ENCODE peak calls at places on chromosomes 2 and 18, in five cellular contexts. One of them, this sample, is unnamed. For H3K9me3, the result is how much of the 10 kb centered on the place peaks cover.

GRCh38 chr2:73859721-73860586 is 31.2 kb downstream of the STAMBP start:
- DNase-seq in heart left ventricle: no peak
- DNase-seq in tibial nerve: no peak
- DNase-seq in uterus: no peak
- DNase-seq in ovary: no peak
- DNase-seq in this sample: no peak

GRCh38 chr2:145230546-145230945 is 710.6 kb upstream of the ZEB2 start:
- DNase-seq in uterus: no peak
- DNase-seq in ovary: no peak
- DNase-seq in tibial nerve: no peak
- DNase-seq in heart left ventricle: no peak
- DNase-seq in this sample: no peak

GRCh38 chr18:57427429-57428181 is 7.6 kb upstream of the ONECUT2 start:
- DNase-seq in ovary: peak
- DNase-seq in uterus: no peak
- DNase-seq in heart left ventricle: no peak
- DNase-seq in tibial nerve: no peak
- DNase-seq in this sample: no peak

GRCh38 chr2:218229239-218229638 is 12.2 kb downstream of the ARPC2 start:
- DNase-seq in heart left ventricle: no peak
- DNase-seq in ovary: no peak
- DNase-seq in tibial nerve: no peak
- DNase-seq in uterus: no peak
- DNase-seq in this sample: no peak

GRCh38 chr2:125405816-125406215 is 1250.1 kb upstream of the GYPC start:
- DNase-seq in tibial nerve: no peak
- DNase-seq in ovary: no peak
- DNase-seq in heart left ventricle: no peak
- DNase-seq in uterus: no peak
- DNase-seq in this sample: no peak

GRCh38 chr2:126720647-126721046 is 64.7 kb downstream of the GYPC start:
- DNase-seq in heart left ventricle: no peak
- DNase-seq in uterus: no peak
- DNase-seq in ovary: no peak
- DNase-seq in tibial nerve: no peak
- DNase-seq in this sample: no peak

GRCh38 chr2:43611987-43612894 is 16.4 kb upstream of the THADA start:
- DNase-seq in ovary: peak
- DNase-seq in uterus: peak
- DNase-seq in tibial nerve: peak
- DNase-seq in heart left ventricle: peak
- DNase-seq in this sample: peak

GRCh38 chr2:100692906-100693305 is 127.0 kb upstream of the NPAS2 start:
- DNase-seq in heart left ventricle: no peak
- DNase-seq in ovary: no peak
- DNase-seq in uterus: no peak
- DNase-seq in tibial nerve: no peak
- DNase-seq in this sample: no peak

GRCh38 chr18:31950620-31951019 is 7.7 kb upstream of the TRAPPC8 start:
- DNase-seq in heart left ventricle: no peak
- DNase-seq in tibial nerve: no peak
- DNase-seq in ovary: no peak
- DNase-seq in uterus: no peak
- DNase-seq in this sample: no peak

GRCh38 chr18:61471832-61472406 is 138.7 kb downstream of the CDH20 start:
- DNase-seq in tibial nerve: no peak
- DNase-seq in heart left ventricle: no peak
- DNase-seq in ovary: no peak
- DNase-seq in uterus: no peak
- DNase-seq in this sample: no peak

GRCh38 chr2:229921101-229921891 is 513 bp downstream of the TRIP12 start:
- DNase-seq in tibial nerve: peak
- DNase-seq in ovary: peak
- DNase-seq in uterus: peak
- DNase-seq in heart left ventricle: peak
- DNase-seq in this sample: peak

GRCh38 chr2:96105152-96105915 is 11.0 kb downstream of the ADRA2B start:
- DNase-seq in tibial nerve: no peak
- DNase-seq in uterus: no peak
- DNase-seq in ovary: peak
- DNase-seq in heart left ventricle: peak
- DNase-seq in this sample: peak

GRCh38 chr2:400988-401679 is 113.2 kb upstream of the ALKAL2 start:
- DNase-seq in heart left ventricle: no peak
- DNase-seq in tibial nerve: no peak
- DNase-seq in ovary: no peak
- DNase-seq in uterus: no peak
- DNase-seq in this sample: no peak

GRCh38 chr18:59265246-59266018 is 7.8 kb downstream of the RAX start:
- DNase-seq in ovary: no peak
- DNase-seq in heart left ventricle: no peak
- DNase-seq in uterus: no peak
- DNase-seq in tibial nerve: no peak
- DNase-seq in this sample: no peak

GRCh38 chr2:221034973-221035372 is 537.1 kb downstream of the EPHA4 start:
- DNase-seq in heart left ventricle: no peak
- DNase-seq in uterus: no peak
- DNase-seq in tibial nerve: no peak
- DNase-seq in ovary: no peak
- DNase-seq in this sample: no peak

GRCh38 chr2:215850380-215850779 is 163.0 kb downstream of the MREG start:
- DNase-seq in uterus: no peak
- DNase-seq in tibial nerve: no peak
- DNase-seq in heart left ventricle: no peak
- DNase-seq in ovary: no peak
- DNase-seq in this sample: no peak

GRCh38 chr2:72138011-72138881 is 9.4 kb downstream of the CYP26B1 start:
- DNase-seq in uterus: peak
- DNase-seq in heart left ventricle: peak
- DNase-seq in tibial nerve: peak
- DNase-seq in ovary: peak
- DNase-seq in this sample: peak

GRCh38 chr2:29245742-29246387 is 130.7 kb downstream of the CLIP4 start:
- DNase-seq in tibial nerve: no peak
- DNase-seq in ovary: no peak
- DNase-seq in heart left ventricle: no peak
- DNase-seq in uterus: no peak
- DNase-seq in this sample: no peak

GRCh38 chr2:240232961-240233890 is 92.8 kb upstream of the OTOS start:
- DNase-seq in uterus: peak
- DNase-seq in heart left ventricle: peak
- DNase-seq in ovary: peak
- DNase-seq in tibial nerve: peak
- DNase-seq in this sample: peak

GRCh38 chr18:8719192-8719591 is 13.8 kb downstream of the MTCL1 start:
- DNase-seq in ovary: no peak
- DNase-seq in uterus: no peak
- DNase-seq in tibial nerve: no peak
- DNase-seq in heart left ventricle: no peak
- DNase-seq in this sample: no peak

GRCh38 chr2:195513119-195513518 is 143.9 kb upstream of the SLC39A10 start:
- DNase-seq in tibial nerve: no peak
- DNase-seq in ovary: no peak
- DNase-seq in heart left ventricle: no peak
- DNase-seq in uterus: no peak
- DNase-seq in this sample: no peak

GRCh38 chr2:184551631-184552030 is 46.7 kb upstream of the ZNF804A start:
- DNase-seq in uterus: no peak
- DNase-seq in heart left ventricle: no peak
- DNase-seq in ovary: no peak
- DNase-seq in tibial nerve: no peak
- DNase-seq in this sample: no peak

GRCh38 chr2:20103514-20103913 is 52.1 kb upstream of the LAPTM4A start:
- DNase-seq in ovary: no peak
- DNase-seq in heart left ventricle: no peak
- DNase-seq in tibial nerve: no peak
- DNase-seq in uterus: no peak
- DNase-seq in this sample: no peak

DNA sequence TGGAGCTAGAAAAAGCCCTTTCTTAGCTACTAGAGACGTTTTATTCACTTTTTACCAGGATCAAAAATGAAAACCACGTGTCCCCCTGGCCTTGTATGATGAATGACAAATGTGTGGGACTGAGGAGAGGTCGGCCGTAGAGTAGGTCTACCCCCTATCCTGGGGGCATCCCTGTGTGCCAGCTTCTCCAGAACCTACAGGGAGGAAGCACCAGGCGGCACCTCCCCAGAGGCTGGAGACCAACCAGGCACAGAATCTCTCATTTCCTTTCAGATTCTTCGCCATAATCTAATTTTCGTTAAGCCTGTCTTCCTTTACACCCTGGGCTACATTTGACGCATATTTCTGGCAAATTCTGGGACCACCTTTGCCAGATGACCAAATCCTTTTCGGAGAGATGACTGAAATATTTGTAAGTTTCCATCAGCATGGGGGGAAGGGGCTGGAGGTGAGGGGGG is 15.9 kb downstream of the TWIST2 start:
- DNase-seq in uterus: no peak
- DNase-seq in ovary: no peak
- DNase-seq in tibial nerve: no peak
- DNase-seq in heart left ventricle: no peak
- DNase-seq in this sample: no peak
- H3K27ac ChIP-seq in uterus: peak
- H3K27ac ChIP-seq in ovary: peak
- H3K27ac ChIP-seq in tibial nerve: peak
- H3K27ac ChIP-seq in heart left ventricle: peak
- H3K27ac ChIP-seq in this sample: peak

DNA sequence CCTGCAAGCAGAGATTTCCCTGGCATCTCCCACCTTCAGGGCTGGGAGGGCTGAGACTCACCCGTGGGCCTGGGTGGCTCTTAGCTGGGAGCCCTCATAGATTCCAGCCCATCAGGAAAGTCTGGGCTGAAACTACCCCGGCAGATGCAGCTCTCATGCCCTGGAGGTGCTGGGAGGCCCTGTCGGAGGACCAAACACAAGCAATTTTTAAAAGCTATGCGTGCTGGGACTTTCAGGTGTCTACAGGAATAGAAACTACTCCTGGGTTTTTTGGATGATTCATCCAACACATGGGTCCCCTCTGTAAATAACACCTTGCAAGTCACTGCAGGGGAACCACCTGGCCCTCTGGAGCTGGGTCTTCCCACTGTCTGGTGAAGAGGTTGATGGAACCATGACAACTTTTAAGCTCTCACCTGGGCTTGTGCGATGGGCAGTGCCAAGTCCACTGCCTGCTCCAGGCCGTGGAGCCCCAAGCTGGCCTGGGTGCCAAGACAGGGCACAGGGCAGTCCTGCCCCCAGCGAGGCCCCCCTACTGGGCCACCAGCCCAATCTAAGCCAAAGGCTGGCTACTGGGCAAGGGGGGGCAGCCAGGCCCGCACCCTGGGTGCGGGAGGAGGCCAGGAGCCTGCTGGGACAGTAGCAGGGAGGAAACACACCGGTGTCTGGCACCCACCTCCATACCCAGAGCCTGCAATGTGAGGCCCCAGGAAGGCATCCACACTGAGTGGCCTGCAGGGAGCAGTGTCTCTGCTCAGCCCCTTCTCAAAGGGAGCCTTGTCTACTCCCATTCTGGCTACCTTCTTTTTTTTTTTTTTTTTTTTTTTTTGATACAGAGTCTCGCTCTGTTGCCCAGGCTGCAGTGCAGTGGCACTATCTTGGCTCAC is 1.1 kb upstream of the GPR55 start:
- DNase-seq in tibial nerve: no peak
- DNase-seq in ovary: no peak
- DNase-seq in heart left ventricle: no peak
- DNase-seq in uterus: no peak
- DNase-seq in this sample: no peak
- TF ChIP-seq POLR2A in tibial nerve: no peak
- TF ChIP-seq POLR2A in ovary: no peak
- TF ChIP-seq POLR2A in heart left ventricle: no peak
- TF ChIP-seq POLR2A in uterus: no peak
- TF ChIP-seq POLR2A in this sample: no peak

DNA sequence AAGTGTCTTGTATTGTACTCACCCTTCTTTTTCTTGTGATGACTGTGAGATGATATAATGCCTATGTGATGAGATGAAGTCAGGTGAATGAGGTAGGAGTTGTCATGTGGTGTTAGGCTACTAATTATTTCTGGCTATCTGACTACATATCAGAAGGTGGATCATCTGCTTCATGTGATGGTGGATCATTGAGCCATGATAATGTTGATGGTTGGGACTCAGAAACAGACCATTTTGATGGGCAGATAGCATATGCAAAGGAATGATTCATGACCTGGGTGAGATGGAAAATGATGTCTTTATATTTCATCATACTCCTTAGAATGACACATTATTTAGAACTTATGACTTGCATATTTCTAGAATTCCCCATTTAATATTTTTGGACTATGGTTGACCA is 19.5 kb downstream of the ANKRD30B start:
- DNase-seq in uterus: no peak
- DNase-seq in tibial nerve: no peak
- DNase-seq in ovary: no peak
- DNase-seq in heart left ventricle: no peak
- DNase-seq in this sample: no peak
- H3K9me3 ChIP-seq in uterus: under half
- H3K9me3 ChIP-seq in tibial nerve: under half
- H3K9me3 ChIP-seq in ovary: under half
- H3K9me3 ChIP-seq in heart left ventricle: under half
- H3K9me3 ChIP-seq in this sample: under half

DNA sequence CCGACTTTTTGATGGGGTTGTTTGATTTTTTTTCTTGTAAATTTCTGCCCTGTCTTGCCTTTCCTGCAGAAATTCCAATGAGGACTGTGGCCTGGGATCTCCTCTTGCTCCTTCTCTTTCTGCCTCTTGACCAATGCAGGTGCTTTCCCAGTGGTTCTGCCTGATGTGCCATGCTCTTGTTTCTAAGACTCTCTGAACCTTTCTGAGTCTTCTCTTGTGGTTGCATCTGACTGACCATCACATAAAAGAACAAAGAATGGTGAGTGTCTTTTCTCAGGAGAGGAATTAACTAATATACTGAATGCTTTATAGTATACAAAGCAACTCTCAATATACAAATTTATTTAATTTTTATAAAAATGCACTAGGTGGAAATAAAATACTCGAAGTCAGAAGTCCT is 424.6 kb downstream of the TRIB2 start:
- DNase-seq in tibial nerve: no peak
- DNase-seq in uterus: no peak
- DNase-seq in heart left ventricle: no peak
- DNase-seq in ovary: no peak
- DNase-seq in this sample: no peak
- H3K27ac ChIP-seq in tibial nerve: no peak
- H3K27ac ChIP-seq in uterus: no peak
- H3K27ac ChIP-seq in heart left ventricle: no peak
- H3K27ac ChIP-seq in ovary: no peak
- H3K27ac ChIP-seq in this sample: no peak